ENCODE peak calls at places on chromosomes 6 and 20, in eight cellular contexts. A is T-cell, W is Kasumi-1, S is NCI-H510A, B is RPMI7951, K is fibroblast of mammary gland, C is NT2/D1, I is NCI-H226. E is an unnamed sample.
A peak's percentile ranks its signal among the peaks of the same experiment; 100 is the strongest.

GRCh38 chr20:18916886-18917785 is 103.6 kb downstream of the SCP2D1 start:
- DNase-seq in A (no peak), W (no peak), S (no peak), B (peak; percentile 65), K (no peak), C (no peak), I (no peak), E (no peak)

GRCh38 chr6:34140075-34140474 is 5.8 kb downstream of the GRM4 start:
- DNase-seq in A (no peak), W (no peak), S (no peak), B (no peak), K (no peak), C (no peak), I (no peak), E (no peak)

GRCh38 chr6:38973178-38974057 is 75.2 kb upstream of the GLP1R start:
- DNase-seq in A (no peak), W (peak; percentile 86), S (peak; percentile 15), B (peak; percentile 61), K (peak; percentile 75), C (peak; percentile 58), I (peak; percentile 44), E (no peak)

GRCh38 chr6:53119772-53120409 is 28.8 kb downstream of the GCM1 start:
- DNase-seq in A (no peak), W (no peak), S (peak; percentile 17), B (peak; percentile 69), K (peak; percentile 76), C (peak; percentile 66), I (peak; percentile 39), E (no peak)

GRCh38 chr6:157263881-157264397 is 59.4 kb downstream of the TMEM242 start:
- DNase-seq in A (no peak), W (no peak), S (no peak), B (no peak), K (no peak), C (no peak), I (no peak), E (no peak)

GRCh38 chr6:31575952-31576684 is 753 bp downstream of the TNF start:
- DNase-seq in A (no peak), W (no peak), S (no peak), B (no peak), K (no peak), C (no peak), I (no peak), E (no peak)

GRCh38 chr20:23374441-23374840 is 12.5 kb downstream of the GZF1 start:
- DNase-seq in A (no peak), W (no peak), S (no peak), B (no peak), K (no peak), C (no peak), I (no peak), E (no peak)

GRCh38 chr20:11712611-11713160 is 205.0 kb upstream of the BTBD3 start:
- DNase-seq in A (no peak), W (no peak), S (no peak), B (no peak), K (no peak), C (no peak), I (no peak), E (no peak)

GRCh38 chr6:13472976-13473645 is 14.3 kb downstream of the GFOD1 start:
- DNase-seq in A (no peak), W (no peak), S (no peak), B (no peak), K (no peak), C (no peak), I (no peak), E (no peak)

GRCh38 chr20:60928341-60928740 is 323.7 kb upstream of the CDH4 start:
- DNase-seq in A (no peak), W (no peak), S (no peak), B (no peak), K (no peak), C (no peak), I (no peak), E (no peak)

GRCh38 chr6:110270166-110270565 is 88.0 kb downstream of the METTL24 start:
- DNase-seq in A (no peak), W (no peak), S (no peak), B (no peak), K (peak; percentile 6), C (peak; percentile 59), I (peak; percentile 10), E (no peak)

GRCh38 chr6:40295251-40295949 is 291.8 kb downstream of the LRFN2 start:
- DNase-seq in A (no peak), W (no peak), S (no peak), B (peak; percentile 27), K (peak; percentile 14), C (no peak), I (no peak), E (no peak)

GRCh38 chr20:6122111-6122872 is 538 bp downstream of the FERMT1 start:
- DNase-seq in A (no peak), W (peak; percentile 29), S (no peak), B (peak; percentile 47), K (peak; percentile 18), C (no peak), I (no peak), E (no peak)

GRCh38 chr6:36829919-36830544 is 9.2 kb downstream of the CPNE5 start:
- DNase-seq in A (no peak), W (no peak), S (no peak), B (peak; percentile 34), K (peak; percentile 52), C (no peak), I (no peak), E (peak; percentile 84)

GRCh38 chr6:161079566-161080262 is 88.1 kb downstream of the MAP3K4 start:
- DNase-seq in A (no peak), W (no peak), S (no peak), B (peak; percentile 77), K (peak; percentile 94), C (no peak), I (peak; percentile 26), E (no peak)

GRCh38 chr20:9220874-9221547 is 152.1 kb downstream of the PLCB4 start:
- DNase-seq in A (no peak), W (no peak), S (no peak), B (peak; percentile 85), K (peak; percentile 71), C (no peak), I (no peak), E (no peak)

GRCh38 chr6:132322398-132322797 is 78.9 kb downstream of the MOXD1 start:
- DNase-seq in A (no peak), W (no peak), S (no peak), B (no peak), K (peak; percentile 61), C (no peak), I (peak; percentile 48), E (no peak)

GRCh38 chr6:109794201-109794926 is 103.3 kb downstream of the FIG4 start:
- DNase-seq in A (no peak), W (no peak), S (no peak), B (peak; percentile 62), K (peak; percentile 96), C (no peak), I (peak; percentile 73), E (no peak)

GRCh38 chr6:1461207-1461606 is 71.8 kb downstream of the FOXF2 start:
- DNase-seq in A (no peak), W (no peak), S (no peak), B (peak; percentile 77), K (peak; percentile 68), C (no peak), I (peak; percentile 94), E (no peak)

GRCh38 chr6:157990321-157991066 is 8.8 kb downstream of the SYNJ2 start:
- DNase-seq in A (peak; percentile 36), W (no peak), S (no peak), B (peak; percentile 95), K (peak; percentile 81), C (no peak), I (no peak), E (no peak)

GRCh38 chr6:98946877-98947410 is 802 bp downstream of the FBXL4 start:
- DNase-seq in A (peak; percentile 42), W (peak; percentile 45), S (peak; percentile 15), B (peak; percentile 24), K (peak; percentile 26), C (no peak), I (no peak), E (no peak)

GRCh38 chr6:3264356-3264755 is 5.6 kb downstream of the PSMG4 start:
- DNase-seq in A (no peak), W (no peak), S (no peak), B (no peak), K (no peak), C (no peak), I (no peak), E (no peak)

GRCh38 chr20:5634894-5635293 is 115.3 kb upstream of the SHLD1 start:
- DNase-seq in A (no peak), W (no peak), S (no peak), B (no peak), K (no peak), C (no peak), I (no peak), E (no peak)

GRCh38 chr6:156848533-156848932 is 71.4 kb downstream of the ARID1B start:
- DNase-seq in A (no peak), W (peak; percentile 58), S (no peak), B (peak; percentile 68), K (peak; percentile 19), C (no peak), I (no peak), E (peak; percentile 84)